ENCODE peak calls at places on chromosomes 7 and 10, in seven cellular contexts. N, X, F, R, Z, H and L are unnamed samples.

GRCh38 chr10:61904711-61905445 is 3.4 kb downstream of the ARID5B start:
- DNase-seq in N (no peak), X (peak; percentile 78), F (no peak), R (no peak), Z (no peak), H (peak; percentile 45), L (no peak)

GRCh38 chr10:119489572-119490326 is 52.8 kb downstream of the RGS10 start:
- DNase-seq in N (peak; percentile 36), X (peak; percentile 51), F (no peak), R (no peak), Z (peak; percentile 74), H (peak; percentile 54), L (no peak)

GRCh38 chr10:88205842-88206446 is 342.5 kb downstream of the PTEN start:
- DNase-seq in N (no peak), X (peak; percentile 15), F (no peak), R (no peak), Z (no peak), H (no peak), L (no peak)

GRCh38 chr10:92993671-92994304 is 66.8 kb upstream of the CYP26C1 start:
- DNase-seq in N (no peak), X (no peak), F (no peak), R (no peak), Z (no peak), H (no peak), L (no peak)

GRCh38 chr10:31702005-31702404 is 226.6 kb downstream of the ARHGAP12 start:
- DNase-seq in N (no peak), X (no peak), F (no peak), R (no peak), Z (no peak), H (no peak), L (no peak)

GRCh38 chr7:76155938-76156337 is 45.8 kb upstream of the SRRM3 start:
- DNase-seq in N (peak; percentile 46), X (peak; percentile 90), F (peak; percentile 34), R (no peak), Z (no peak), H (no peak), L (no peak)

GRCh38 chr7:372546-372938 is 82.6 kb downstream of the FOXL3 start:
- DNase-seq in N (peak; percentile 5), X (no peak), F (no peak), R (no peak), Z (no peak), H (no peak), L (no peak)

GRCh38 chr10:133221331-133221730 is 8.7 kb upstream of the UTF1 start:
- DNase-seq in N (no peak), X (no peak), F (no peak), R (no peak), Z (no peak), H (no peak), L (no peak)

GRCh38 chr7:4707134-4707651 is 25.1 kb downstream of the FOXK1 start:
- DNase-seq in N (no peak), X (no peak), F (no peak), R (no peak), Z (no peak), H (no peak), L (no peak)

DNA sequence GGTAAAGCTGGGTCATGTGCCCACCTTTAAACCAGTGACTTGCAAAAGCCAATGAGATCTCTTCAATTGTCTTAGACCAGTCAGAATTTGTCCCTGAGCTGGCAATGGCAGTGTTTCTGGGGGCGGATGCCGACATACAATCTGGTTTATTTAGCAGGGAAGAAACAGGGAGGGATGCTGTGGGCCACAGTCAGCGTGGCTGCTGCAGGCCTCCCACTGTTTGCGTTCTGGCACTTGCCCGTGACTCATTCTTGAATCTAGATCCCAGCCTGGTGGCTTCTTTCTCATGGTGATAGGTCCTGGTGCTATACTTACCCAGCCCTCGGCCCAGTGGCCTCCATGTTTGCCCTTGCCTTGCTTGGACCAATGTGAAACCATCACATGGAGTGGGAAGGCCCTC is 3.1 kb upstream of the CPA1 start:
- DNase-seq in N (no peak), X (no peak), F (no peak), R (no peak), Z (no peak), H (no peak), L (no peak)
- H3K4me3 ChIP-seq in N (no peak overlapping the region), X (no peak overlapping the region), F (no peak overlapping the region), R (no peak overlapping the region), Z (no peak overlapping the region), H (no peak overlapping the region), L (no peak overlapping the region)

GRCh38 chr7:6011541-6011940 is 2.5 kb downstream of the AIMP2 start:
- DNase-seq in N (no peak), X (no peak), F (no peak), R (no peak), Z (no peak), H (no peak), L (no peak)

GRCh38 chr7:6012355-6013104 is 3.5 kb downstream of the AIMP2 start:
- DNase-seq in N (no peak), X (peak; percentile 6), F (no peak), R (no peak), Z (no peak), H (peak; percentile 68), L (no peak)

GRCh38 chr7:6008668-6009611 is at the start of the genes AIMP2 and PMS2:
- DNase-seq in N (peak; percentile 98), X (peak; percentile 99), F (peak; percentile 99), R (peak; percentile 98), Z (peak; percentile 97), H (peak; percentile 100), L (peak; percentile 98)
- TF ChIP-seq CTCF in N (peak; percentile 15), X (no peak), F (no peak), R (no peak), Z (no peak), H (no peak), L (no peak)

DNA sequence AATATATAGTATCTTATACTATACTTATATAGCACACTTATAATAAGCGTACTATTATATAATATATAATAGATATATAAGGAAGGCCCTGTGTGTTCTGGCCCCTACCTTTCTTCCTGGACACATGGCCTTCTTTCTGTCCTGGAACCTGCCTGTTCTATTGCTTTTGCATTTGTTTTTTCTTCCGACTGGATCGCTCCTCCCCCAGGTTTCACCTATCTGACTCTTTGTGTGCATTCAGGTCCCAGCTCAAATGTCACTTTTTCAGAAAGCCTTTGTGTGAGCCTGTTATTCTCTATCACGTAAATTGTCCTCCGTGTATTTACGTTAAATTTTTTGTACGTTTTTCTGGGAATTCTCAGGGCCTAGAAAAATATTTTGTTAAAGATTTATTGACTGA is 2.9 kb upstream of the TRIM8 start:
- DNase-seq in N (no peak), X (no peak), F (no peak), R (no peak), Z (no peak), H (no peak), L (no peak)
- H3K4me3 ChIP-seq in N (peak overlapping the region; percentile 82), X (peak overlapping the region; percentile 74), F (peak overlapping the region; percentile 97), R (peak overlapping the region; percentile 96), Z (peak overlapping the region; percentile 69), H (peak overlapping the region; percentile 86), L (peak overlapping the region; percentile 78)

DNA sequence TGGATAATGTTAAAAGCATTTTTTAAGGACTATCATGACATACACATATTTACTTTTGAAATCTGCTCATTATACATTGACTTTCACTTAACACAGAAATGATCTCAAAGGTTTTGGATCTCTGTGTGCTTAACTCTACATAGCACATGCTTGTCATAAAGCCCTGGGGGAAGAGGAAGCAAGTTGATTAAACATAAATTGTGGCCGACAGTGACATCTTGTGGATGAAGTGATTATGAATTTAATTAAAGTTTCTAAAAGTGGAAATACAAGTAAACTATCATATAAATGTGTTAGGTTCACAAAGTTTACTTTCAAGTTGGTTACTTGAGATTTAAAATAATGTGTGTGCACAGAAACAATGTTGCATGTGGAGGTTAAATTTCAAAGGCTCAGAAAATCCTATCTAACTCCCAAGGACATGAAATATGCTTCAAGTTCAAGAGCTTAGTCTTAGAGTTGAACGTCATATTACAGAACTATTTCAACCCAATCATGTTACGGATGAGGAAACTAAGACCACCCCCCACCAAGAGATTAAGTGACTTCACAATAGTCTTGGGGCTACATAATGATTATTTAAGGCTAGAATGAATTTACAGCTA is 1247.8 kb downstream of the GATA3 start:
- DNase-seq in N (no peak), X (peak; percentile 65), F (peak; percentile 7), R (no peak), Z (no peak), H (no peak), L (peak; percentile 38)
- TF ChIP-seq CTCF in N (peak; percentile 50), X (no peak), F (peak; percentile 43), R (no peak), Z (no peak), H (peak; percentile 24), L (peak; percentile 50)

DNA sequence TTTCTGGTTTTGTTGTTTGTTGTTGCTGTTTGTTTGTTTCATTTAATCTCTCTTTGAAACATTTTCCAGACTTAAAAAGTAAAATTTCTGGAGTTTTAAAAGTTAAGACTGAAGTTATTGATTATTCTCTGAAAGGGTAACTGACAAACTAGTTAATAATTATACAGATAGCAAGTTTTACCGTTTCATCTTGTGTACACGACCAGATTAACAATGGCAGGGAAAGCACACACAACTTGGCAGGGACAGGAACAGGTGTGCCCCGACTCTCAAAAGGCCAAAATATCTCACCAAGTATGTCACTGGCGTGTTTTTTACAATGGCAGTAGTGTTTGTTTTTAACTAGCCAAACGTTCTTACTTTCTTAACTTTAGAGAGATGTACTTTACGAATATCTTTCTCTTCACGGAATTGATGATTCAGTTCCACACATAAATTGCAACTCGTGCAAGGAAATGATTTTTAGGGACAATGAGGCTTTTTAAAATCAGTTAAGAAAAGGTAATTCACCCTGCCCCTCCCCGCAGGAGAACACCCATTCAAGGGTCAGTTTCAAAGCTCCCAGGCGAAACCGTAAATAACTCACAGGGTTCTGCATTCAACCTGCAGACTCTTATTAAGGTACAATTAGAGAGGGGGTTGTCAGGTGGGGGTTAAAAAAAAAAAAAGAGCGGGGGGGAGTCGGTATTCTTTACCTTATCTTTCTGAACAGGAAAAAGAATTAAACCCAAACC is 3.5 kb downstream of the CTBP2 start:
- DNase-seq in N (no peak), X (no peak), F (no peak), R (no peak), Z (peak; percentile 8), H (peak; percentile 65), L (peak; percentile 78)
- H3K4me3 ChIP-seq in N (peak overlapping the region; percentile 93), X (peak overlapping the region; percentile 97), F (no peak overlapping the region), R (peak overlapping the region; percentile 93), Z (peak overlapping the region; percentile 91), H (peak overlapping the region; percentile 69), L (peak overlapping the region; percentile 68)

GRCh38 chr7:1912472-1913289 is 242.6 kb downstream of the ELFN1 start:
- DNase-seq in N (peak; percentile 56), X (peak; percentile 90), F (no peak), R (peak; percentile 13), Z (peak; percentile 64), H (no peak), L (no peak)
- TF ChIP-seq CTCF in N (peak; percentile 24), X (peak; percentile 53), F (no peak), R (peak; percentile 33), Z (no peak), H (no peak), L (no peak)